ENCODE peak calls at places on chromosomes 6 and 20, in eight cellular contexts. X, O, B, Q, Y, D, A and I are unnamed samples.

GRCh38 chr6:4372866-4373265 is 237.5 kb upstream of the ECI2 start:
- DNase-seq in X (no peak), O (no peak), B (no peak), Q (no peak), Y (no peak), D (no peak), A (no peak), I (no peak)

GRCh38 chr20:1982666-1983065 is 11.2 kb downstream of the PDYN start:
- DNase-seq in X (peak), O (no peak), B (no peak), Q (no peak), Y (no peak), D (no peak), A (no peak), I (no peak)

GRCh38 chr6:83827050-83827449 is 26.1 kb upstream of the RIPPLY2 start:
- DNase-seq in X (no peak), O (no peak), B (no peak), Q (no peak), Y (no peak), D (no peak), A (no peak), I (no peak)

GRCh38 chr6:28769626-28770402 is 154.0 kb downstream of the TRIM27 start:
- DNase-seq in X (no peak), O (no peak), B (no peak), Q (no peak), Y (no peak), D (no peak), A (no peak), I (no peak)

GRCh38 chr20:51560550-51561307 is 18.2 kb upstream of the NFATC2 start:
- DNase-seq in X (no peak), O (no peak), B (no peak), Q (no peak), Y (no peak), D (no peak), A (no peak), I (no peak)

GRCh38 chr6:131135244-131136020 is at the start of gene AKAP7:
- DNase-seq in X (peak), O (no peak), B (no peak), Q (peak), Y (peak), D (peak), A (peak), I (peak)

GRCh38 chr6:108164537-108164814 is 1.3 kb upstream of the NR2E1 start:
- DNase-seq in X (no peak), O (no peak), B (no peak), Q (no peak), Y (no peak), D (no peak), A (no peak), I (no peak)

GRCh38 chr20:63378626-63379025 is 17.5 kb upstream of the CHRNA4 start:
- DNase-seq in X (no peak), O (no peak), B (no peak), Q (no peak), Y (no peak), D (no peak), A (no peak), I (no peak)

GRCh38 chr6:73514746-73515110 is 6.1 kb downstream of the EEF1A1 start:
- DNase-seq in X (no peak), O (no peak), B (no peak), Q (no peak), Y (no peak), D (no peak), A (peak), I (no peak)

GRCh38 chr20:34389206-34389953 is 26.3 kb downstream of the ITCH start:
- DNase-seq in X (no peak), O (no peak), B (no peak), Q (no peak), Y (no peak), D (no peak), A (no peak), I (no peak)

GRCh38 chr6:14734416-14735340 is 511.2 kb upstream of the JARID2 start:
- DNase-seq in X (peak), O (no peak), B (no peak), Q (peak), Y (no peak), D (no peak), A (peak), I (no peak)

GRCh38 chr20:48722737-48723191 is 105.0 kb downstream of the PREX1 start:
- DNase-seq in X (peak), O (no peak), B (no peak), Q (peak), Y (no peak), D (no peak), A (peak), I (no peak)

GRCh38 chr6:39088331-39088730 is 26.7 kb downstream of the SAYSD1 start:
- DNase-seq in X (no peak), O (peak), B (no peak), Q (no peak), Y (peak), D (no peak), A (peak), I (peak)

GRCh38 chr6:167049275-167049674 is 50.1 kb downstream of the CEP43 start:
- DNase-seq in X (no peak), O (no peak), B (no peak), Q (no peak), Y (no peak), D (no peak), A (no peak), I (no peak)

GRCh38 chr6:127177030-127177928 is 58.8 kb downstream of the RSPO3 start:
- DNase-seq in X (no peak), O (peak), B (no peak), Q (no peak), Y (no peak), D (no peak), A (no peak), I (no peak)

GRCh38 chr6:27873101-27874030 is 38.8 kb downstream of the OR2B2 start:
- DNase-seq in X (peak), O (no peak), B (peak), Q (peak), Y (peak), D (peak), A (peak), I (no peak)

GRCh38 chr6:28789553-28790083 is 134.2 kb downstream of the TRIM27 start:
- DNase-seq in X (no peak), O (no peak), B (no peak), Q (no peak), Y (no peak), D (peak), A (peak), I (no peak)

GRCh38 chr6:125886914-125887313 is 69.7 kb upstream of the HINT3 start:
- DNase-seq in X (no peak), O (no peak), B (no peak), Q (no peak), Y (no peak), D (no peak), A (no peak), I (no peak)

GRCh38 chr6:51349866-51350265 is 531.2 kb downstream of the TFAP2B start:
- DNase-seq in X (no peak), O (no peak), B (no peak), Q (no peak), Y (no peak), D (peak), A (no peak), I (no peak)

GRCh38 chr6:85008311-85009015 is 244.1 kb upstream of the TBX18 start:
- DNase-seq in X (no peak), O (no peak), B (no peak), Q (no peak), Y (no peak), D (no peak), A (no peak), I (no peak)

GRCh38 chr6:105359419-105360366 is 43.2 kb downstream of the PREP start:
- DNase-seq in X (no peak), O (peak), B (no peak), Q (no peak), Y (peak), D (no peak), A (peak), I (no peak)

GRCh38 chr6:80607814-80608391 is 501.4 kb downstream of the BCKDHB start:
- DNase-seq in X (no peak), O (peak), B (no peak), Q (peak), Y (no peak), D (no peak), A (no peak), I (no peak)

GRCh38 chr20:61117725-61118124 is 134.3 kb upstream of the CDH4 start:
- DNase-seq in X (no peak), O (no peak), B (no peak), Q (no peak), Y (no peak), D (no peak), A (no peak), I (no peak)

GRCh38 chr20:46694484-46694883 is 5.2 kb upstream of the TP53RK start:
- DNase-seq in X (no peak), O (no peak), B (no peak), Q (peak), Y (peak), D (no peak), A (peak), I (peak)

GRCh38 chr6:16306334-16306733 is 67.9 kb downstream of the GMPR start:
- DNase-seq in X (no peak), O (no peak), B (no peak), Q (no peak), Y (no peak), D (no peak), A (no peak), I (no peak)

GRCh38 chr6:136950436-136950835 is 28.3 kb downstream of the SLC35D3 start:
- DNase-seq in X (no peak), O (no peak), B (no peak), Q (no peak), Y (no peak), D (no peak), A (no peak), I (no peak)

GRCh38 chr20:11716239-11716944 is 201.3 kb upstream of the BTBD3 start:
- DNase-seq in X (no peak), O (peak), B (no peak), Q (peak), Y (peak), D (no peak), A (peak), I (no peak)

GRCh38 chr20:47196091-47197081 is 160.1 kb downstream of the ZMYND8 start:
- DNase-seq in X (peak), O (no peak), B (no peak), Q (peak), Y (peak), D (peak), A (peak), I (peak)

GRCh38 chr6:28985396-28986164 is 19.5 kb downstream of the ZNF311 start:
- DNase-seq in X (peak), O (peak), B (peak), Q (no peak), Y (peak), D (peak), A (peak), I (no peak)

GRCh38 chr6:31738048-31738979 is 1.5 kb upstream of the MSH5 start:
- DNase-seq in X (peak), O (no peak), B (no peak), Q (peak), Y (peak), D (peak), A (peak), I (peak)